ENCODE peak calls at places on chromosomes 11 and 22, in seven cellular contexts. One of them, this sample, is unnamed.

GRCh38 chr11:62498492-62499286 is 47.9 kb downstream of the AHNAK start:
- DNase-seq in neuronal stem cell: no peak
- DNase-seq in trophoblast cell: no peak
- DNase-seq in IMR-90: no peak
- DNase-seq in H9: no peak
- DNase-seq in mesenchymal stem cell: no peak
- DNase-seq in H1: no peak
- DNase-seq in this sample: no peak

GRCh38 chr22:26642465-26643367 is 14.7 kb upstream of the MIAT start:
- DNase-seq in neuronal stem cell: no peak
- DNase-seq in trophoblast cell: no peak
- DNase-seq in IMR-90: no peak
- DNase-seq in H9: peak; percentile 77
- DNase-seq in mesenchymal stem cell: no peak
- DNase-seq in H1: peak; percentile 64
- DNase-seq in this sample: peak; percentile 71

GRCh38 chr11:4090258-4090657 is 4.3 kb upstream of the RRM1 start:
- DNase-seq in neuronal stem cell: no peak
- DNase-seq in trophoblast cell: no peak
- DNase-seq in IMR-90: no peak
- DNase-seq in H9: no peak
- DNase-seq in mesenchymal stem cell: no peak
- DNase-seq in H1: no peak
- DNase-seq in this sample: no peak

GRCh38 chr11:35626511-35626910 is 8.3 kb downstream of the FJX1 start:
- DNase-seq in neuronal stem cell: no peak
- DNase-seq in trophoblast cell: no peak
- DNase-seq in IMR-90: no peak
- DNase-seq in H9: no peak
- DNase-seq in mesenchymal stem cell: no peak
- DNase-seq in H1: no peak
- DNase-seq in this sample: no peak

GRCh38 chr11:35663408-35663702 is 780 bp downstream of the TRIM44 start:
- DNase-seq in neuronal stem cell: no peak
- DNase-seq in trophoblast cell: no peak
- DNase-seq in IMR-90: no peak
- DNase-seq in H9: no peak
- DNase-seq in mesenchymal stem cell: no peak
- DNase-seq in H1: no peak
- DNase-seq in this sample: no peak

GRCh38 chr11:3202305-3202704 is 16.3 kb downstream of the MRGPRG start:
- DNase-seq in neuronal stem cell: no peak
- DNase-seq in trophoblast cell: no peak
- DNase-seq in IMR-90: no peak
- DNase-seq in H9: no peak
- DNase-seq in mesenchymal stem cell: no peak
- DNase-seq in H1: no peak
- DNase-seq in this sample: no peak

GRCh38 chr11:129418039-129418438 is 42.4 kb downstream of the BARX2 start:
- DNase-seq in neuronal stem cell: no peak
- DNase-seq in trophoblast cell: no peak
- DNase-seq in IMR-90: no peak
- DNase-seq in H9: no peak
- DNase-seq in mesenchymal stem cell: no peak
- DNase-seq in H1: no peak
- DNase-seq in this sample: no peak

GRCh38 chr11:1597981-1598380 is at the start of gene KRTAP5-2:
- DNase-seq in neuronal stem cell: no peak
- DNase-seq in trophoblast cell: no peak
- DNase-seq in IMR-90: no peak
- DNase-seq in H9: no peak
- DNase-seq in mesenchymal stem cell: no peak
- DNase-seq in H1: no peak
- DNase-seq in this sample: no peak

GRCh38 chr22:37182101-37182948 is 5.7 kb downstream of the C1QTNF6 start:
- DNase-seq in neuronal stem cell: no peak
- DNase-seq in trophoblast cell: peak; percentile 76
- DNase-seq in IMR-90: no peak
- DNase-seq in H9: no peak
- DNase-seq in mesenchymal stem cell: no peak
- DNase-seq in H1: no peak
- DNase-seq in this sample: no peak

GRCh38 chr11:130592056-130592455 is 143.6 kb downstream of the ADAMTS15 start:
- DNase-seq in neuronal stem cell: no peak
- DNase-seq in trophoblast cell: no peak
- DNase-seq in IMR-90: peak; percentile 57
- DNase-seq in H9: no peak
- DNase-seq in mesenchymal stem cell: peak; percentile 21
- DNase-seq in H1: no peak
- DNase-seq in this sample: no peak

GRCh38 chr11:71372693-71373657 is 75.2 kb downstream of the DHCR7 start:
- DNase-seq in neuronal stem cell: no peak
- DNase-seq in trophoblast cell: peak; percentile 70
- DNase-seq in IMR-90: peak; percentile 50
- DNase-seq in H9: no peak
- DNase-seq in mesenchymal stem cell: peak; percentile 31
- DNase-seq in H1: no peak
- DNase-seq in this sample: peak; percentile 57

GRCh38 chr11:35047179-35047578 is 91.8 kb upstream of the CD44 start:
- DNase-seq in neuronal stem cell: no peak
- DNase-seq in trophoblast cell: no peak
- DNase-seq in IMR-90: no peak
- DNase-seq in H9: no peak
- DNase-seq in mesenchymal stem cell: no peak
- DNase-seq in H1: no peak
- DNase-seq in this sample: no peak

GRCh38 chr11:117860139-117860538 is 16.3 kb downstream of the FXYD6 start:
- DNase-seq in neuronal stem cell: no peak
- DNase-seq in trophoblast cell: no peak
- DNase-seq in IMR-90: no peak
- DNase-seq in H9: no peak
- DNase-seq in mesenchymal stem cell: no peak
- DNase-seq in H1: no peak
- DNase-seq in this sample: no peak

GRCh38 chr11:63017306-63017974 is 1.8 kb upstream of the SLC22A8 start:
- DNase-seq in neuronal stem cell: no peak
- DNase-seq in trophoblast cell: no peak
- DNase-seq in IMR-90: no peak
- DNase-seq in H9: no peak
- DNase-seq in mesenchymal stem cell: no peak
- DNase-seq in H1: no peak
- DNase-seq in this sample: peak; percentile 52

GRCh38 chr11:120339394-120339890 is 3.2 kb downstream of the ARHGEF12 start:
- DNase-seq in neuronal stem cell: no peak
- DNase-seq in trophoblast cell: no peak
- DNase-seq in IMR-90: peak; percentile 43
- DNase-seq in H9: no peak
- DNase-seq in mesenchymal stem cell: peak; percentile 65
- DNase-seq in H1: no peak
- DNase-seq in this sample: peak; percentile 40

GRCh38 chr22:40472579-40472978 is 102.2 kb downstream of the SGSM3 start:
- DNase-seq in neuronal stem cell: no peak
- DNase-seq in trophoblast cell: no peak
- DNase-seq in IMR-90: no peak
- DNase-seq in H9: no peak
- DNase-seq in mesenchymal stem cell: no peak
- DNase-seq in H1: no peak
- DNase-seq in this sample: peak; percentile 63

GRCh38 chr22:40462195-40462988 is 92.0 kb downstream of the SGSM3 start:
- DNase-seq in neuronal stem cell: no peak
- DNase-seq in trophoblast cell: no peak
- DNase-seq in IMR-90: no peak
- DNase-seq in H9: no peak
- DNase-seq in mesenchymal stem cell: no peak
- DNase-seq in H1: no peak
- DNase-seq in this sample: no peak

GRCh38 chr11:108970221-108970991 is 305.5 kb downstream of the DDX10 start:
- DNase-seq in neuronal stem cell: no peak
- DNase-seq in trophoblast cell: no peak
- DNase-seq in IMR-90: no peak
- DNase-seq in H9: no peak
- DNase-seq in mesenchymal stem cell: no peak
- DNase-seq in H1: no peak
- DNase-seq in this sample: peak; percentile 23

GRCh38 chr11:92123540-92123939 is 101.1 kb upstream of the FAT3 start:
- DNase-seq in neuronal stem cell: no peak
- DNase-seq in trophoblast cell: no peak
- DNase-seq in IMR-90: peak; percentile 0
- DNase-seq in H9: no peak
- DNase-seq in mesenchymal stem cell: peak; percentile 2
- DNase-seq in H1: no peak
- DNase-seq in this sample: no peak

GRCh38 chr11:6481924-6482275 is 599 bp downstream of the TIMM10B start:
- DNase-seq in neuronal stem cell: no peak
- DNase-seq in trophoblast cell: no peak
- DNase-seq in IMR-90: no peak
- DNase-seq in H9: no peak
- DNase-seq in mesenchymal stem cell: no peak
- DNase-seq in H1: no peak
- DNase-seq in this sample: no peak

GRCh38 chr11:11977206-11977938 is 31.1 kb downstream of the DKK3 start:
- DNase-seq in neuronal stem cell: no peak
- DNase-seq in trophoblast cell: peak; percentile 64
- DNase-seq in IMR-90: peak; percentile 96
- DNase-seq in H9: peak; percentile 52
- DNase-seq in mesenchymal stem cell: peak; percentile 93
- DNase-seq in H1: peak; percentile 47
- DNase-seq in this sample: peak; percentile 91

GRCh38 chr11:95147364-95147905 is 57.8 kb downstream of the ENDOD1 start:
- DNase-seq in neuronal stem cell: no peak
- DNase-seq in trophoblast cell: peak; percentile 30
- DNase-seq in IMR-90: peak; percentile 93
- DNase-seq in H9: no peak
- DNase-seq in mesenchymal stem cell: peak; percentile 98
- DNase-seq in H1: no peak
- DNase-seq in this sample: peak; percentile 43

GRCh38 chr22:36368359-36368983 is 19.3 kb downstream of the MYH9 start:
- DNase-seq in neuronal stem cell: peak; percentile 83
- DNase-seq in trophoblast cell: peak; percentile 93
- DNase-seq in IMR-90: peak; percentile 78
- DNase-seq in H9: peak; percentile 92
- DNase-seq in mesenchymal stem cell: peak; percentile 73
- DNase-seq in H1: no peak
- DNase-seq in this sample: peak; percentile 99

GRCh38 chr11:122197055-122197987 is 81.3 kb upstream of the BLID start:
- DNase-seq in neuronal stem cell: no peak
- DNase-seq in trophoblast cell: no peak
- DNase-seq in IMR-90: peak; percentile 99
- DNase-seq in H9: no peak
- DNase-seq in mesenchymal stem cell: peak; percentile 98
- DNase-seq in H1: no peak
- DNase-seq in this sample: peak; percentile 14

GRCh38 chr22:32422062-32422461 is 10.0 kb upstream of the RTCB start:
- DNase-seq in neuronal stem cell: no peak
- DNase-seq in trophoblast cell: peak; percentile 10
- DNase-seq in IMR-90: no peak
- DNase-seq in H9: no peak
- DNase-seq in mesenchymal stem cell: no peak
- DNase-seq in H1: no peak
- DNase-seq in this sample: no peak

DNA sequence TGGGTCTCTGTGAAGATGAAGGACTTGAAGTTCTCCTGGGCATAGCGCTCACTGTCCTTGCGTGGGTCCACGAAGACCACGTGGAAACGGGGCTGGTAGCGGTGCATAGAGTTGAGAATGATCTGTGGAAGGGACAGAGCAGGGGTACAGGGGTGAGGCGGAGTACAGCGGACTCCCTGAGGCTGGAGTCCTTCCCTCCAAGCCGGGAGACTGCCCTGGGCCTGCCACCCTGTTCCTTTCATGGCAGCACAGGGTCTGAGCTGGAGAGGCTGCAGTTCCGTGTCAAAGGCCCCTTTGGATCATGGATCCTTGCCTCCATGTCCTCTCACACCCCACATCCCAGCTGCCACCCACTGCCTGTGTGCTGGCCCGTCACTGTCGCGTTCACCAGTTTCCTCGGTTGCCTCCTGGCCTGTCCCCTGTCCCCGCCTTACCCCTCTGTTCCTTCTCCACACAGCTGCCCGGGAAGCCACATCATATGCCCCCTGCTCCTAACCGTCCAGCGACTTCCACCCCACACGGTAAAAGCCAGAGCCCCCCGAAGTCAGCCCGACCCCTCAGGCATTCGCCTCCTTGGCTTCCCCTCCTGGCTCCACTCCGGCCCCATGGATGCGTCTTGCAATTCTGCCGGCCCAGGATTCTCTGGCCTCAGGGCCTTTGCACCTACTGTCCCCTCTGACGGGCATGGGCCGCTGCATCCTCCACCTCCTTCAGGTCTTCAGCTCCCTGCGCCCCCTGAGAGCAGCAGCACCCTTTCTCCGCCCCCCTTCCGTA is 3.4 kb upstream of the NUDT8 start:
- DNase-seq in neuronal stem cell: no peak
- DNase-seq in trophoblast cell: no peak
- DNase-seq in IMR-90: no peak
- DNase-seq in H9: peak; percentile 27
- DNase-seq in mesenchymal stem cell: no peak
- DNase-seq in H1: no peak
- DNase-seq in this sample: no peak
- H3K79me1 ChIP-seq in neuronal stem cell: no peaks in the 10 kb centered on the region
- H3K79me1 ChIP-seq in trophoblast cell: peaks cover 9% of the 10 kb centered on the region
- H3K79me1 ChIP-seq in IMR-90: no peaks in the 10 kb centered on the region
- H3K79me1 ChIP-seq in H9: no peaks in the 10 kb centered on the region
- H3K79me1 ChIP-seq in mesenchymal stem cell: no peaks in the 10 kb centered on the region
- H3K79me1 ChIP-seq in H1: no peaks in the 10 kb centered on the region
- H3K79me1 ChIP-seq in this sample: no peaks in the 10 kb centered on the region

DNA sequence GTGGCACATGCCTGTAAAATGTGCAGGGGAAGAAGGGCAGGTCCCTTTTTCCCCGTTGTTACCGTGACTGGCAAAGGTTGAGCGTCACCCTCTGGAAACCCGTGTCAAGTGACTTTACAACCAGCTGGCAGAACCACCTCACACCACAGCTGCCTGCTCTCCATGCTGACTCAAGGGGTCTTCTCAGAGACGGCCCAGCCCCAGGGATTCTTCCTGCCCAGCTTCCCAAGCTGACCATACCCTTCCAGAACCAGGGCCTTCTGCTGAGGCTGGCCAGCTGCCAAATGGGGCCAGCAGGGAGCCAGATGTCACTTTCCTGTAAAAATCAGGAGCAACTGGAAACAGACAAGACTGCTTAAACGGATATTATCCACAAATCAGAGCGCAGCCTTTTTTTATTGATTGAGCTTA is 6.3 kb downstream of the PC start:
- DNase-seq in neuronal stem cell: no peak
- DNase-seq in trophoblast cell: no peak
- DNase-seq in IMR-90: peak; percentile 60
- DNase-seq in H9: no peak
- DNase-seq in mesenchymal stem cell: peak; percentile 64
- DNase-seq in H1: no peak
- DNase-seq in this sample: no peak
- H4K8ac ChIP-seq in neuronal stem cell: no peak overlapping the region
- H4K8ac ChIP-seq in trophoblast cell: no peak overlapping the region
- H4K8ac ChIP-seq in IMR-90: no peak overlapping the region
- H4K8ac ChIP-seq in H9: no peak overlapping the region
- H4K8ac ChIP-seq in mesenchymal stem cell: no peak overlapping the region
- H4K8ac ChIP-seq in H1: no peak overlapping the region
- H4K8ac ChIP-seq in this sample: no peak overlapping the region

GRCh38 chr11:14892036-14892556 is at the start of gene CYP2R1:
- DNase-seq in neuronal stem cell: peak; percentile 85
- DNase-seq in trophoblast cell: peak; percentile 98
- DNase-seq in IMR-90: peak; percentile 95
- DNase-seq in H9: peak; percentile 99
- DNase-seq in mesenchymal stem cell: peak; percentile 98
- DNase-seq in H1: peak; percentile 92
- DNase-seq in this sample: peak; percentile 99
- H3K18ac ChIP-seq in neuronal stem cell: peak within 1 kb of the TSS; percentile 84
- H3K18ac ChIP-seq in trophoblast cell: peak within 1 kb of the TSS; percentile 38
- H3K18ac ChIP-seq in IMR-90: no peak within 1 kb of the TSS
- H3K18ac ChIP-seq in H9: peak within 1 kb of the TSS; percentile 20
- H3K18ac ChIP-seq in mesenchymal stem cell: peak within 1 kb of the TSS; percentile 72
- H3K18ac ChIP-seq in H1: peak within 1 kb of the TSS; percentile 20
- H3K18ac ChIP-seq in this sample: peak within 1 kb of the TSS; percentile 55

GRCh38 chr11:69635210-69635609 is 5.7 kb upstream of the CCND1 start:
- DNase-seq in neuronal stem cell: no peak
- DNase-seq in trophoblast cell: no peak
- DNase-seq in IMR-90: no peak
- DNase-seq in H9: no peak
- DNase-seq in mesenchymal stem cell: no peak
- DNase-seq in H1: no peak
- DNase-seq in this sample: no peak
- H3K79me1 ChIP-seq in neuronal stem cell: no peaks in the 10 kb centered on the region
- H3K79me1 ChIP-seq in trophoblast cell: peaks cover 25% of the 10 kb centered on the region
- H3K79me1 ChIP-seq in IMR-90: peaks cover 26% of the 10 kb centered on the region
- H3K79me1 ChIP-seq in H9: no peaks in the 10 kb centered on the region
- H3K79me1 ChIP-seq in mesenchymal stem cell: peaks cover 3% of the 10 kb centered on the region
- H3K79me1 ChIP-seq in H1: no peaks in the 10 kb centered on the region
- H3K79me1 ChIP-seq in this sample: no peaks in the 10 kb centered on the region